ENCODE peak calls at places on chromosome 19, in six cellular contexts. S is tibial artery; N is upper lobe of right lung; T is prostate gland; X is CD4-positive, alpha-beta T cell; U is body of pancreas. P is an unnamed sample. For H3K9me3, the result is how much of the 10 kb centered on the place peaks cover.

GRCh38 chr19:14769201-14769600 is 9.2 kb downstream of the ADGRE2 start:
- DNase-seq in N (no peak), X (no peak), T (no peak), U (no peak), S (no peak), P (no peak)

GRCh38 chr19:7729831-7730285 is 2.1 kb downstream of the CLEC4G start:
- DNase-seq in N (no peak), U (no peak), T (no peak), S (no peak), X (no peak), P (no peak)

GRCh38 chr19:38809592-38810252 is 3.0 kb downstream of the LGALS4 start:
- DNase-seq in N (no peak), U (no peak), S (no peak), X (no peak), T (no peak), P (no peak)

GRCh38 chr19:46411088-46412033 is 2.0 kb downstream of the CCDC8 start:
- DNase-seq in T (no peak), S (no peak), X (no peak), U (no peak), N (no peak), P (no peak)

GRCh38 chr19:58059003-58059671 is at the start of gene ZNF135:
- DNase-seq in N (peak), T (peak), X (peak), S (peak), U (peak), P (no peak)

GRCh38 chr19:11091343-11092153 is 2.3 kb downstream of the LDLR start:
- DNase-seq in T (peak), N (no peak), X (peak), S (peak), U (peak), P (peak)

GRCh38 chr19:38666662-38667448 is 19.4 kb downstream of the ACTN4 start:
- DNase-seq in N (no peak), U (peak), X (peak), S (peak), T (no peak), P (peak)

GRCh38 chr19:16889429-16889882 is 657 bp downstream of the F2RL3 start:
- DNase-seq in X (no peak), U (no peak), S (no peak), T (peak), N (no peak), P (no peak)

GRCh38 chr19:1086618-1087017 is 8.6 kb downstream of the POLR2E start:
- DNase-seq in S (no peak), T (no peak), N (no peak), U (no peak), X (no peak), P (no peak)

GRCh38 chr19:19464339-19465098 is 50.8 kb downstream of the TSSK6 start:
- DNase-seq in S (no peak), U (peak), X (no peak), T (no peak), N (no peak), P (no peak)

GRCh38 chr19:39339636-39340035 is 2.6 kb upstream of the SAMD4B start:
- DNase-seq in T (no peak), U (no peak), N (no peak), S (no peak), X (no peak), P (no peak)

GRCh38 chr19:14097532-14098151 is 7.1 kb upstream of the SAMD1 start:
- DNase-seq in S (no peak), X (no peak), T (no peak), U (no peak), N (no peak), P (no peak)

GRCh38 chr19:45511074-45511473 is 3.8 kb downstream of the VASP start:
- DNase-seq in X (no peak), N (no peak), U (no peak), S (no peak), T (no peak), P (no peak)

GRCh38 chr19:46133777-46134231 is 9.3 kb upstream of the IGFL3 start:
- DNase-seq in U (no peak), S (no peak), T (no peak), N (no peak), X (no peak), P (no peak)

GRCh38 chr19:39265321-39265916 is 2.8 kb upstream of the IFNL2 start:
- DNase-seq in T (no peak), X (no peak), N (peak), U (no peak), S (no peak), P (no peak)

GRCh38 chr19:9309139-9309973 is at the start of gene ZNF699:
- DNase-seq in S (peak), X (peak), U (peak), N (peak), T (peak), P (peak)

GRCh38 chr19:30044273-30045259 is 102.5 kb downstream of the URI1 start:
- DNase-seq in S (no peak), T (no peak), U (no peak), N (no peak), X (no peak), P (no peak)

GRCh38 chr19:33502991-33503790 is 18.4 kb downstream of the PEPD start:
- DNase-seq in S (peak), U (no peak), T (no peak), N (no peak), X (no peak), P (no peak)

GRCh38 chr19:33681081-33681680 is 59.4 kb downstream of the CHST8 start:
- DNase-seq in U (no peak), T (no peak), S (no peak), X (no peak), N (peak), P (no peak)

DNA sequence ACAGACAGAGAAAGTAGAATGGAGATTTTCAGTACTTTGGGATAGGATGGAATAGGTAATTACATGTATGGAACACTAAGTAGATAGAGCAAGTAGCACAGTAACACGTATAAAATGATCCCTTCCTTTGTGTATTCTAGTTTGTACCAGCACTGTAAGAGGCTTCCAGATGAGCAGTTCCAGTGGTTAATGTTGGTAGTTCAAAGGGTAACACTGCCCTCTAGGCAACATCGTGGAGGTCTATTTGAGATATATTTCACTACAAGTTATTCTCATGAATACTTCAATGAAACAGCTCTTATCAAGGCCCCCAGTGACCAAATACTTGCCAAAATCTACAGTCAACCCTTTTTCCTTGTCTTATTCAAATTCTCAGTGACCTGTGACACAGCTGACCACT is 13.5 kb upstream of the ZNF563 start:
- DNase-seq in U (no peak), T (no peak), X (no peak), N (no peak), S (no peak), P (no peak)
- H3K9me3 ChIP-seq in U (under half), T (under half), X (under half), N (under half), S (half or more), P (under half)

GRCh38 chr19:18424890-18425514 is 5.8 kb downstream of the SSBP4 start:
- DNase-seq in S (no peak), T (no peak), N (no peak), X (no peak), U (no peak), P (no peak)
- H3K9me3 ChIP-seq in S (under half), T (under half), N (under half), X (under half), U (under half), P (under half)

DNA sequence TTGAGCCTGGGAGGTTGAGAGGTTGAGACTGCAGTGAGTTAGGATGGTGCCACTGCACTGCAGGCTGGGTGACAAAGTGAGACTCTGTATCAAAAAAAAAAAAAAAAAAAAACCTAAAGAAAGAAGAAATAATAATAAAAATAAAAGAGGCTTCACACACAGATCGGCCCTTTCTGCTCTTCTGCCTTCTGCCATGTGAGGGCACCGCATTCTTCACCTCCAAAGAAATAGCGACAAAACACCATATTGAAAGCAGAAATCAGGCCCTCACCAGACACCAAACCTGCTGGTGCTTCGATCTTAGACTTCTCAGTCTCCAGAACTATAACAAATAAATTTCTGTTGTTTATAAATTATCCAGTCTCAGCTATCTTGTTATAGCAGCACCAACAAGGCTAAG is 3.0 kb downstream of the ZNF649 start:
- DNase-seq in T (no peak), X (no peak), S (no peak), U (no peak), N (no peak), P (no peak)
- H3K9me3 ChIP-seq in T (under half), X (half or more), S (under half), U (under half), N (under half), P (under half)

GRCh38 chr19:3188627-3189596 is 3.2 kb downstream of the NCLN start:
- DNase-seq in U (no peak), T (no peak), N (peak), S (no peak), X (no peak), P (no peak)
- H3K9me3 ChIP-seq in U (under half), T (under half), N (under half), S (under half), X (under half), P (under half)

GRCh38 chr19:54727562-54727961 is 3.3 kb downstream of the KIR3DL3 start:
- DNase-seq in U (no peak), T (no peak), X (no peak), S (no peak), N (no peak), P (no peak)
- H3K9me3 ChIP-seq in U (under half), T (under half), X (under half), S (under half), N (under half), P (under half)

GRCh38 chr19:36488816-36489138 is 584 bp downstream of the ZNF566 start:
- DNase-seq in S (no peak), U (no peak), T (no peak), X (no peak), N (no peak), P (no peak)
- H3K9me3 ChIP-seq in S (under half), U (under half), T (under half), X (under half), N (under half), P (under half)

GRCh38 chr19:44435441-44435840 is 12.8 kb downstream of the ZNF229 start:
- DNase-seq in U (no peak), S (no peak), X (no peak), N (no peak), T (no peak), P (no peak)

DNA sequence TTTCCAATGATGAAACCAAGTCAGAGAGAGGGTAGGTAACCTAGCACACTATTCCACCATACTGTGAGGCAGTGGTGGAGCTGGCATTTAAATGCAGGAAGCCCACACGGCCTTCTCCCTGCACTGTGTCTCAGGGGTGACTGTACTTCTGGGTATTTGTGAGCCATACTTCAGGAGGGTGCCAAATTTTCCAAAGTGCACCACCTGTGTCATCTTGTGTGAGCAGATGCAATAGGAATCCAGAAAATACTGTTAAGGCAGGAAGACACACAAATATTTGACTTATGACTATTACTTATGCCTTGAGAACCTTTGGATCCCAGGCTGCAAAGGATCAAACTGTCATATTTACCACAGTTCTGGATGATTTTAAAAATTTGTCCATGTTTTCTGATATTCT is 17.3 kb downstream of the ZNF229 start:
- DNase-seq in X (no peak), U (no peak), S (no peak), T (no peak), N (no peak), P (no peak)
- H3K9me3 ChIP-seq in X (half or more), U (under half), S (half or more), T (under half), N (half or more), P (under half)

GRCh38 chr19:53161123-53161522 is 2.3 kb upstream of the ZNF347 start:
- DNase-seq in T (no peak), X (no peak), N (no peak), S (no peak), U (no peak), P (no peak)

GRCh38 chr19:53157601-53158000 is 1.3 kb downstream of the ZNF347 start:
- DNase-seq in T (peak), N (no peak), S (no peak), U (no peak), X (no peak), P (no peak)

GRCh38 chr19:53160350-53160749 is 1.5 kb upstream of the ZNF347 start:
- DNase-seq in T (no peak), X (no peak), U (no peak), N (no peak), S (no peak), P (no peak)

GRCh38 chr19:53158119-53158656 is 665 bp downstream of the ZNF347 start:
- DNase-seq in X (peak), T (peak), S (peak), U (peak), N (peak), P (peak)

DNA sequence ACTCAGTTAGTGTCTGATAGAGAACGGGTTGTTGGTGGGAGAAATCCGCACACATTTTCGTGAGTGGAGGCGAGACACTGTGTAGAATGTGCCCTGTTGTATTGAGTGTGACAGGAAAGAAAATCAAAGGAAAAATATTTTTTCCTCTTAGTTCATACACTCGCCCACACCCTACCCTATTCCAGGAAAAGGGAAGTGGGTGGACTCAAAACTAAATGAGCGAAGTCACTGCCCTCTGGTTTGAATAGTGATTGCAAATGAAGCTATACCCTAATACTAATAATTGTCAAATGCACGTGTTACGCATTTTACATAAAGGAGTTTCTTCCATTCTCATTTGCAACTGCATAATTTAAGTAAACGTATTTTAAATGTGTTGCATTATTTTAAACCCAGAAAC is 2.0 kb downstream of the ZNF347 start:
- DNase-seq in T (no peak), S (no peak), X (no peak), U (no peak), N (no peak), P (no peak)
- H3K9me3 ChIP-seq in T (under half), S (under half), X (under half), U (under half), N (under half), P (under half)